ENCODE peak calls at places on chromosomes 11 and 22, in five cellular contexts. B is AG09309, C is A549, N is body of pancreas, P is AG04450. J is an unnamed sample.

GRCh38 chr11:46047520-46047919 is 73.7 kb downstream of the PHF21A start:
- DNase-seq in P (no peak), B (no peak), C (no peak), N (no peak), J (no peak)

GRCh38 chr22:43884600-43885318 is 7.1 kb downstream of the PNPLA5 start:
- DNase-seq in P (no peak), B (no peak), C (peak; percentile 57), N (peak; percentile 67), J (peak; percentile 78)

GRCh38 chr22:45671051-45671782 is 417 bp upstream of the ATXN10 start:
- DNase-seq in P (no peak), C (no peak), N (no peak), B (no peak), J (no peak)

GRCh38 chr22:29454186-29454745 is 15.9 kb downstream of the RFPL1 start:
- DNase-seq in B (no peak), P (no peak), C (no peak), N (no peak), J (no peak)

GRCh38 chr22:30159561-30160353 is 79.5 kb downstream of the HORMAD2 start:
- DNase-seq in P (peak; percentile 60), B (peak; percentile 23), C (peak; percentile 25), N (peak; percentile 22), J (no peak)

GRCh38 chr11:15113381-15113780 is 1.3 kb upstream of the INSC start:
- DNase-seq in C (no peak), B (no peak), N (no peak), P (no peak), J (peak; percentile 61)

GRCh38 chr11:1869427-1870325 is 16.8 kb downstream of the LSP1 start:
- DNase-seq in B (no peak), N (no peak), P (no peak), C (peak; percentile 79), J (no peak)

GRCh38 chr22:18997306-18997924 is 61.3 kb upstream of the PRODH start:
- DNase-seq in P (no peak), N (no peak), B (no peak), C (no peak), J (no peak)

GRCh38 chr22:49673048-49673447 is 154.6 kb downstream of the BRD1 start:
- DNase-seq in C (no peak), P (no peak), B (no peak), N (no peak), J (no peak)

GRCh38 chr22:49672013-49672516 is 155.6 kb downstream of the BRD1 start:
- DNase-seq in C (no peak), N (no peak), B (no peak), P (no peak), J (no peak)

GRCh38 chr22:49674479-49674830 is 153.2 kb downstream of the BRD1 start:
- DNase-seq in B (no peak), C (no peak), P (no peak), N (no peak), J (no peak)

GRCh38 chr22:49670610-49671330 is 156.9 kb downstream of the BRD1 start:
- DNase-seq in N (no peak), P (no peak), C (no peak), B (no peak), J (no peak)

DNA sequence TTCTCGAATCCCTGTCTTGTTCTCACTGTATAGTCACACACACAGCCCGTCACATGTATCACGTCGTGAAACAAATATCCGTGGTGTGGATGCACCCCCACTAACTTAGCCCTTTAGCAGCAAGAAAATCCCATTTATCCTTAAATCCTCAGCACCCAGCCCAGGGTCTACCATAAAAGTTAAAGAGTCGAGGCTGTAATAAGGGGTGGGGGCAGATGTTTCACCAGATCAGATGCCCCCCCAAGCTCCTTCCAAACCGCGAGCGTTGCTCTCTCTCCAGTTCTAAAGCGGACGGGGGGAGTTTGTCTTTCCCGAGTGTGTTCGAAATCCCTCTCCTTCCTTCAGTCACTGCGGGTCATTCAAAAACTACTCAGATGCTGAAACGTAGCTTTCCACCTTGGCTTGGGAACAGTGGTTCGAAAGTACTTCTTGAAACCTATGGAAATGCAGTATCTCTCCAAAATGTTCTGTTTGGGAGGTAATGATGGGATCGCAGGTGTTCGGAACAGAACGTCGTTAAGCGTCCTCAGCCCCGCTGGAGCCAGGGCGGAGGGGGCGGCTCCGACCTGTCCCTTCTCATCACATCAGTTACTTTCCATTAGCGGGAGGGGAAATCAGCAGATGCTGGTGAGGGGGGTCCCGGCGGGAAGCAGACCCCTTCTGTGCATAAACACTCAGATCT is 156.2 kb downstream of the BRD1 start:
- DNase-seq in N (no peak), P (no peak), B (no peak), C (no peak), J (no peak)
- H3K4me3 ChIP-seq in N (no peak overlapping the region), P (no peak overlapping the region), B (no peak overlapping the region), C (no peak overlapping the region), J (no peak overlapping the region)

GRCh38 chr11:65262381-65262680 is 569 bp downstream of the POLA2 start:
- DNase-seq in P (no peak), C (no peak), N (no peak), B (no peak), J (no peak)

GRCh38 chr11:65260756-65261590 is 789 bp upstream of the POLA2 start:
- DNase-seq in B (no peak), P (no peak), C (peak; percentile 43), N (no peak), J (no peak)

GRCh38 chr11:65261591-65262380 is at the start of gene POLA2:
- DNase-seq in B (peak; percentile 75), P (peak; percentile 86), N (peak; percentile 95), C (peak; percentile 96), J (peak; percentile 86)

GRCh38 chr11:65262775-65263174 is 1.0 kb downstream of the POLA2 start:
- DNase-seq in C (no peak), P (no peak), B (no peak), N (no peak), J (no peak)

DNA sequence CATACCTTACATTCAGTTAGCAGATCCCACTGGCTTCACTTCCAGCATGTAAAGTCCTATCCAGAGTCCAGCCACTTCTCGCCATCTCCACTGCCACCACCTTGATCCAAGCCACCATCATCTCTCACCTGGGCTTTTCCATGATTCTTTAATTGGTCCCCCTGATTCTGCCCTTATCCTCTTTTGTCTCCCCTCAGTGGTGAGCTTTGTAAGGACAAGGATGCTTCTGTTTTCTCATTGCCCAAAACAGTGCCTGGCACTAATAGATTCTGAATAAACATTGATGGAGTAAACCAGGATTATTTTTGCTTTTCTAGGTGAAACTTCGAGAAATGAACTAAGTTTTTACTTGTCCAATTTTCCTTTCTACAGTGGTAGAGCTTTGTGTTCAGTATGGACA is 4.4 kb downstream of the POLA2 start:
- DNase-seq in P (no peak), B (no peak), C (no peak), N (no peak), J (no peak)
- TF ChIP-seq CTCF in P (peak; percentile 55), B (no peak), C (no peak), N (no peak), J (no peak)

DNA sequence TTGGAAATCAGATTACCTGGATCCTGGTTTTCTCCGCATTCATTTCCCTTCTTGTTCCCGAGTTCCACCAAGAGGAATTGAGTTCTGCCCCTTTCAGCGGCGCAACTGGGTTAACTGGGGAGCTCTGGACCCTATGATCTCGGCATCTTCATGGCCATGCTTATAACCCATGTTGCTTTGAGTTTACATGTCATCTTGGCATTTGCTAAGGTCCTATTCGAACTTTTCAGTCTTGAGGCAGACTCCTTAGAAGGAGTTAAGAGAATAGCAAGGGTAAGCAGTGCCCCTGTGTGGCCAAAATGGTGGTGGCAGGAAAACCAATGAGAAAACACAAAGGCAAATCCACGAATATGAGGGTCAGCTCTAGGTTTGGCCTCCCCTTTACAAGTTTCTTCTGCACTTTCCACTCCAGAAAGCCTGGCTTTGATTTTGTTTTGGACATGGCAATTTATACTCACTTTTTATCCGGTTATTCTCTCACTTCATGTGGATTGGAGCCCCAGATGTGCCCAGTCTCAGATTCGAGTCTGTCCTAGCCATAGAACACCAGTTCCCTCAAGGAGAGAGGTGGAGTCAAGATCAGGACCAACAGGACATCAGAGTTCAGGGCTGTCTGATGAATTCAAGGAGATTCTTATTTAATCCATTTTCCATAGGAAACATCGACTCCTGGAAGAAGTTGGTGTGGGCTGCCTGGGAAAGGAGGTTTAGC is 55.3 kb upstream of the FBXO3 start:
- DNase-seq in P (peak; percentile 39), B (peak; percentile 43), C (peak; percentile 81), N (peak; percentile 73), J (peak; percentile 33)
- H3K4me3 ChIP-seq in P (peak overlapping the region; percentile 55), B (peak overlapping the region; percentile 46), C (peak overlapping the region; percentile 49), N (peak overlapping the region; percentile 24), J (peak overlapping the region; percentile 37)

GRCh38 chr22:32531955-32532818 is 57.6 kb downstream of the FBXO7 start:
- DNase-seq in B (peak; percentile 86), C (no peak), N (peak; percentile 51), P (peak; percentile 82), J (no peak)
- TF ChIP-seq CTCF in B (no peak), C (no peak), N (no peak), P (no peak), J (no peak)

DNA sequence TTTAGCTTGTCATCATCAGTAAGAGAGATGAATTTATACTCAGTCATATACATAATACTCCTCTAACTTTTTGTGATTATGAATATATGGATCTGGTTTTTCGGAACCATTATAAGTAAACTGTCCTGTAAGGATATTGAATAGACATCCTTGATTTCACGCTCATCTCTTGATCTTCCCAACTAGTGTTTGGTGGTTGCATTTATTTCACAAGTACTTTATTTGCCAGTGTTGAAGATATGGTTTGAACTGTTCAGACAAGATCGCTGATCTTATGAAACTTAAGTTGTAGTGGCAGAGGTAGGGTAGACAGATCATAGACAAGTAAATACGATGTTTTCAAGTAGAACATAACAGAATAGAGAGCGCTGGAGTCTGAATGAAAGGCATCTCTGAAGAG is 3.0 kb downstream of the FBXO7 start:
- DNase-seq in B (no peak), C (no peak), P (no peak), N (no peak), J (no peak)
- H3K4me3 ChIP-seq in B (no peak overlapping the region), C (no peak overlapping the region), P (no peak overlapping the region), N (no peak overlapping the region), J (no peak overlapping the region)

GRCh38 chr11:59417023-59417422 is 9.2 kb downstream of the OR5A2 start:
- DNase-seq in C (no peak), P (no peak), B (no peak), N (no peak), J (no peak)
- TF ChIP-seq CTCF in C (no peak), P (no peak), B (no peak), N (no peak), J (no peak)

GRCh38 chr11:83425137-83425466 is 138.9 kb upstream of the CCDC90B start:
- DNase-seq in C (no peak), B (no peak), N (no peak), P (no peak), J (no peak)
- H3K4me3 ChIP-seq in C (no peak overlapping the region), B (no peak overlapping the region), N (no peak overlapping the region), P (no peak overlapping the region), J (no peak overlapping the region)

DNA sequence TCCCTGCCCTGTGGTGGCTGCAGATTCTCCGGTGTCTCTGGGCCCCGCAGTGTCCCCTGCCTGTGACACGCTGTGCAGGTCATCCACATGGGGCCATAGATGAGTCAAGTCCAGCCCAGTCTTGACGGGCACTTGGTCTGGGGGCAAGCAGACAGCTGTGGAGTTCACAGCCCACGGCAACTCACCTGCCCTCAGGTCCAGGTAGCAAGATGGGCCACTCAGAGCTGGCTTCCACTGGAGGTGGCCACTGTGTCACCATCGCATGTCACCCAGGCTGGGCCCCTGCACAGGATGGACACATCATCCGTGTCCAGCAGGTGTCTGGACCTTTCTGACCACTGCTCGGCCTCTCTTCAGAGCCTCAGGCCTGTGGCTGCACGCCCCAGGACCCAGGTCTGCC is 109.9 kb downstream of the CACNA1I start:
- DNase-seq in C (no peak), P (no peak), N (no peak), B (no peak), J (no peak)
- TF ChIP-seq CTCF in C (no peak), P (no peak), N (no peak), B (no peak), J (no peak)